ENCODE peak calls at places on chromosomes 4 and X, in eight cellular contexts. X is pancreas, T is GM23338, M is tibial artery, E is fibroblast of the aortic adventitia, B is Peyer's patch, V is HepG2, D is PC-3. O is an unnamed sample.

GRCh38 chr4:182062936-182063335 is 180.3 kb upstream of the TENM3 start:
- DNase-seq in E (peak; percentile 69), T (no peak), D (peak; percentile 23), X (no peak), M (no peak), V (no peak), B (no peak), O (no peak)

GRCh38 chrX:101659601-101660063 is at the start of gene ARMCX2:
- DNase-seq in T (peak; percentile 66), X (peak; percentile 39), M (peak; percentile 37), D (no peak), E (peak; percentile 74), B (peak; percentile 34), V (no peak), O (no peak)

GRCh38 chrX:3549442-3549875 is 164.0 kb downstream of the PRKX start:
- DNase-seq in M (no peak), D (peak; percentile 8), X (peak; percentile 16), B (no peak), T (peak; percentile 8), V (no peak), E (peak; percentile 64), O (no peak)

GRCh38 chrX:13216139-13216538 is 103.7 kb downstream of the ATXN3L start:
- DNase-seq in D (no peak), B (no peak), X (no peak), E (no peak), M (no peak), V (no peak), T (no peak), O (no peak)

GRCh38 chr4:76902233-76902890 is 4.4 kb upstream of the SOWAHB start:
- DNase-seq in D (no peak), T (no peak), E (no peak), X (no peak), M (no peak), B (no peak), V (peak; percentile 68), O (peak; percentile 64)

GRCh38 chr4:123421227-123421941 is 24.8 kb downstream of the SPRY1 start:
- DNase-seq in X (no peak), D (peak; percentile 76), T (no peak), V (no peak), E (no peak), M (no peak), B (no peak), O (peak; percentile 28)

GRCh38 chr4:187433141-187433540 is 562.4 kb upstream of the ZFP42 start:
- DNase-seq in D (no peak), T (no peak), X (no peak), V (no peak), B (no peak), M (no peak), E (no peak), O (no peak)

GRCh38 chr4:95124906-95125504 is 367.2 kb downstream of the BMPR1B start:
- DNase-seq in X (no peak), D (peak; percentile 70), T (peak; percentile 86), E (peak; percentile 82), M (no peak), V (peak; percentile 8), B (no peak), O (peak; percentile 61)

GRCh38 chr4:41814565-41814964 is 66.0 kb upstream of the PHOX2B start:
- DNase-seq in T (peak; percentile 74), D (peak; percentile 52), V (no peak), B (no peak), X (peak; percentile 28), E (peak; percentile 21), M (no peak), O (no peak)

GRCh38 chrX:129980540-129981206 is 1.8 kb upstream of the BCORL1 start:
- DNase-seq in T (peak; percentile 58), X (peak; percentile 56), V (peak; percentile 25), E (no peak), D (peak; percentile 15), B (peak; percentile 22), M (peak; percentile 51), O (no peak)

GRCh38 chrX:12903646-12904045 is 2.8 kb upstream of the TLR8 start:
- DNase-seq in B (no peak), X (no peak), V (no peak), E (no peak), D (no peak), T (no peak), M (no peak), O (no peak)

GRCh38 chrX:115563633-115564182 is 2.7 kb downstream of the PLS3 start:
- DNase-seq in M (no peak), D (peak; percentile 30), B (no peak), X (no peak), V (no peak), E (peak; percentile 36), T (no peak), O (no peak)
- TF ChIP-seq CTCF in M (no peak), D (peak; percentile 45), B (no peak), X (no peak), V (no peak), E (peak; percentile 13), T (peak; percentile 3), O (no peak)

GRCh38 chr4:119104644-119105273 is 30.9 kb upstream of the MYOZ2 start:
- DNase-seq in X (no peak), B (no peak), V (no peak), M (no peak), D (no peak), T (no peak), E (no peak), O (no peak)

GRCh38 chr4:119100640-119101039 is 35.0 kb upstream of the MYOZ2 start:
- DNase-seq in E (no peak), V (no peak), T (no peak), M (no peak), B (no peak), D (no peak), X (no peak), O (no peak)

GRCh38 chr4:119105605-119106004 is 30.0 kb upstream of the MYOZ2 start:
- DNase-seq in X (no peak), M (no peak), T (no peak), E (peak; percentile 17), B (no peak), V (no peak), D (no peak), O (no peak)

GRCh38 chr4:119106036-119107000 is 29.3 kb upstream of the MYOZ2 start:
- DNase-seq in V (no peak), D (peak; percentile 77), T (no peak), X (peak; percentile 17), B (no peak), E (no peak), M (no peak), O (no peak)

DNA sequence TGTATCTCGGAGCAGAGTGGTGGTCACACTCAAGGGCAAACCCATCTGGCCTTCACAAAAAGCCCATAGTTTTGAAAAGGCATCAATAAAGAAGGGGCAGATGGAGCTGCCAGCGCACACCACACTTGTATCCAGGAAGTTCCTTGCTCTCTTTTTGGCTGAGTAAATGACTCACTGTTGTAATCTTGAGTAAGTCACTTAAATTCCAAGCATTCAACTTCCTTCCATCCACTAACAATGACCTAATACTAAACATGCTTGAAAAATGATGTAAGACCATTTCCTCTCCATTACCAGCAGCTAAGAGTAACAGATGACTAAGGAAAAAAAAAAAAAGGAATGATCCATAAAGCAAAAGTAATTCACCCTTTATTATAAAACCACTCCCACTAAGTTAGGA is 32.4 kb upstream of the MYOZ2 start:
- DNase-seq in T (peak; percentile 51), E (peak; percentile 99), D (peak; percentile 87), V (peak; percentile 31), B (no peak), X (no peak), M (peak; percentile 48), O (no peak)
- H3K4me3 ChIP-seq in T (no peak overlapping the region), E (no peak overlapping the region), D (no peak overlapping the region), V (no peak overlapping the region), B (no peak overlapping the region), X (no peak overlapping the region), M (no peak overlapping the region), O (no peak overlapping the region)

DNA sequence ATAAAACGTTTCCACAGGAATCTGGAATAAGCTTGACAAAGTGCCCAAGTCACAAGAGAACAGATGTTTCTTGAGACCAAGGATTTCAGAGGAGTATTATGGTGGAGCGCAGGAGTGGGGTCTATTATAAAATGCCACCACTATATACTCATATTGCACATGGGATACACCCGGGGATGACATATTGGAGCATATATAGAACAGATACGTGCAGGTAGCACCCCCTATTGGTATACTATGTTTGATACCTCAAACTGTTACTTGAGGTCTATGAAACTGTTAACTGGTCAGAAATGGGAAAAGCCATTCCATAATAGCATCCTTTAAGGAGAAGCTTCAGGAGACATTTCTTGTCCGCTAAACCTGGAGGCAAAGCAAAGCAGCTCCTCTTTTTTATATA is 86.0 kb downstream of the PCYT1B start:
- DNase-seq in M (no peak), B (no peak), T (peak; percentile 43), V (no peak), E (peak; percentile 30), X (no peak), D (peak; percentile 52), O (no peak)
- TF ChIP-seq CTCF in M (peak; percentile 8), B (peak; percentile 16), T (peak; percentile 52), V (no peak), E (peak; percentile 11), X (no peak), D (peak; percentile 55), O (no peak)

GRCh38 chr4:186067757-186068385 is 1.1 kb upstream of the TLR3 start:
- DNase-seq in T (peak; percentile 62), D (peak; percentile 58), E (peak; percentile 63), V (peak; percentile 67), B (peak; percentile 19), X (peak; percentile 84), M (peak; percentile 54), O (peak; percentile 81)
- H3K4me3 ChIP-seq in T (no peak overlapping the region), D (peak overlapping the region; percentile 68), E (peak overlapping the region; percentile 15), V (peak overlapping the region; percentile 55), B (peak overlapping the region; percentile 57), X (peak overlapping the region; percentile 16), M (peak overlapping the region; percentile 51), O (no peak overlapping the region)

DNA sequence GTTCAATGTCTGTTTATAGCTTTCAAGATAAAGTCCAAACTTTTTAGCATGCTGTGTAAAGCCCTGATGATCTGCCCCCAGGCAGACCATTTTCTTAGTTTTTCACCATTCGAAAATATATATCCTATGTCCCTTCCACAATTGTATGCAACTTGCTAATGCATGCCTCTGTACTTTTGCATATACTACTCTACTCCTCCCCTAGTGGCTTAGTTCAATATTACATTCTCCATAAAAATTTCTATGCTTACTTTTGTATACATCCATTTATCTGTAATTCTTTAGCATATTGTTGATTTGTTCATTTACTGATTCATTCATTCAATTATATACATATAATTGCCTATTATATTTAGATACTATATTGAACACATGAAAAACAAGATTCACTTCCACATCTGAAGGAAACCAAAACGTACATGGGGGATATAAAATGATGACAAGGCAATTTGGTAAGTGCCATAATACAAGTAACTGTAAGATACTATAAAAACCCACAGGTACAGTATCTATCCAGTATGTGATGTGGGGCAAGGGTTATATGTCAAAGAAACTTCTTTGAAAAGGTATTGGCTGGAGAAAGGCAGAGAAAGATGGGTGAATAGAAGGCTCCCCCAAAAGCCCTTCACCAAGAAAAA is 902.5 kb downstream of the FAM133A start:
- DNase-seq in V (no peak), D (peak; percentile 12), T (peak; percentile 11), E (no peak), M (no peak), X (no peak), B (no peak), O (no peak)
- TF ChIP-seq CTCF in V (no peak), D (peak; percentile 41), T (no peak), E (peak; percentile 40), M (no peak), X (peak; percentile 9), B (no peak), O (peak; percentile 17)

GRCh38 chr4:74230902-74231499 is 73.1 kb downstream of the MTHFD2L start:
- DNase-seq in E (peak; percentile 80), V (no peak), D (peak; percentile 99), B (no peak), X (no peak), T (no peak), M (no peak), O (no peak)
- H3K4me3 ChIP-seq in E (no peak overlapping the region), V (no peak overlapping the region), D (peak overlapping the region; percentile 45), B (no peak overlapping the region), X (no peak overlapping the region), T (no peak overlapping the region), M (no peak overlapping the region), O (no peak overlapping the region)